ENCODE peak calls at places on chromosomes 7 and 10, in nine cellular contexts. One of them, this sample, is unnamed.

GRCh38 chr10:3531097-3531645 is 253.8 kb downstream of the KLF6 start:
- DNase-seq in midbrain: no peak
- DNase-seq in suprapubic skin: no peak
- DNase-seq in activated CD4-positive, alpha-beta T cell treated with anti-CD3 and anti-CD28 coated beads for 36 hours: no peak
- DNase-seq in non-pigmented ciliary epithelial cell: no peak
- DNase-seq in AG08395: no peak
- DNase-seq in mesothelial cell of epicardium: no peak
- DNase-seq in CD14-positive monocyte: no peak
- DNase-seq in right lobe of liver: no peak
- DNase-seq in this sample: no peak

GRCh38 chr10:11425288-11425595 is 186.2 kb downstream of the USP6NL start:
- DNase-seq in activated CD4-positive, alpha-beta T cell treated with anti-CD3 and anti-CD28 coated beads for 36 hours: no peak
- DNase-seq in suprapubic skin: peak
- DNase-seq in mesothelial cell of epicardium: no peak
- DNase-seq in midbrain: no peak
- DNase-seq in CD14-positive monocyte: no peak
- DNase-seq in right lobe of liver: no peak
- DNase-seq in AG08395: no peak
- DNase-seq in non-pigmented ciliary epithelial cell: peak
- DNase-seq in this sample: no peak

GRCh38 chr10:17200885-17201164 is 647 bp downstream of the TRDMT1 start:
- DNase-seq in mesothelial cell of epicardium: no peak
- DNase-seq in AG08395: peak
- DNase-seq in CD14-positive monocyte: peak
- DNase-seq in suprapubic skin: no peak
- DNase-seq in non-pigmented ciliary epithelial cell: no peak
- DNase-seq in midbrain: peak
- DNase-seq in right lobe of liver: no peak
- DNase-seq in activated CD4-positive, alpha-beta T cell treated with anti-CD3 and anti-CD28 coated beads for 36 hours: peak
- DNase-seq in this sample: no peak

GRCh38 chr10:118449521-118449920 is 107.4 kb upstream of the FAM204A start:
- DNase-seq in suprapubic skin: no peak
- DNase-seq in right lobe of liver: no peak
- DNase-seq in midbrain: no peak
- DNase-seq in non-pigmented ciliary epithelial cell: no peak
- DNase-seq in CD14-positive monocyte: no peak
- DNase-seq in mesothelial cell of epicardium: no peak
- DNase-seq in AG08395: no peak
- DNase-seq in activated CD4-positive, alpha-beta T cell treated with anti-CD3 and anti-CD28 coated beads for 36 hours: no peak
- DNase-seq in this sample: no peak

GRCh38 chr10:84540617-84541288 is 212.4 kb downstream of the CCSER2 start:
- DNase-seq in CD14-positive monocyte: peak
- DNase-seq in right lobe of liver: peak
- DNase-seq in activated CD4-positive, alpha-beta T cell treated with anti-CD3 and anti-CD28 coated beads for 36 hours: peak
- DNase-seq in AG08395: peak
- DNase-seq in midbrain: peak
- DNase-seq in suprapubic skin: peak
- DNase-seq in mesothelial cell of epicardium: peak
- DNase-seq in non-pigmented ciliary epithelial cell: no peak
- DNase-seq in this sample: peak

GRCh38 chr7:73526892-73527821 is 5.1 kb upstream of the BAZ1B start:
- DNase-seq in mesothelial cell of epicardium: no peak
- DNase-seq in non-pigmented ciliary epithelial cell: no peak
- DNase-seq in suprapubic skin: no peak
- DNase-seq in right lobe of liver: no peak
- DNase-seq in midbrain: no peak
- DNase-seq in AG08395: no peak
- DNase-seq in activated CD4-positive, alpha-beta T cell treated with anti-CD3 and anti-CD28 coated beads for 36 hours: peak
- DNase-seq in CD14-positive monocyte: no peak
- DNase-seq in this sample: no peak

GRCh38 chr10:95815133-95815532 is 59.2 kb downstream of the ENTPD1 start:
- DNase-seq in activated CD4-positive, alpha-beta T cell treated with anti-CD3 and anti-CD28 coated beads for 36 hours: no peak
- DNase-seq in midbrain: no peak
- DNase-seq in CD14-positive monocyte: no peak
- DNase-seq in AG08395: no peak
- DNase-seq in non-pigmented ciliary epithelial cell: no peak
- DNase-seq in mesothelial cell of epicardium: no peak
- DNase-seq in right lobe of liver: no peak
- DNase-seq in suprapubic skin: no peak
- DNase-seq in this sample: no peak

GRCh38 chr7:95157381-95157780 is 167.0 kb downstream of the PON1 start:
- DNase-seq in activated CD4-positive, alpha-beta T cell treated with anti-CD3 and anti-CD28 coated beads for 36 hours: no peak
- DNase-seq in midbrain: no peak
- DNase-seq in suprapubic skin: no peak
- DNase-seq in non-pigmented ciliary epithelial cell: no peak
- DNase-seq in right lobe of liver: no peak
- DNase-seq in CD14-positive monocyte: no peak
- DNase-seq in mesothelial cell of epicardium: no peak
- DNase-seq in AG08395: no peak
- DNase-seq in this sample: no peak

GRCh38 chr7:77395543-77395942 is 20.6 kb downstream of the GSAP start:
- DNase-seq in suprapubic skin: no peak
- DNase-seq in midbrain: no peak
- DNase-seq in AG08395: no peak
- DNase-seq in activated CD4-positive, alpha-beta T cell treated with anti-CD3 and anti-CD28 coated beads for 36 hours: no peak
- DNase-seq in CD14-positive monocyte: no peak
- DNase-seq in right lobe of liver: no peak
- DNase-seq in mesothelial cell of epicardium: no peak
- DNase-seq in non-pigmented ciliary epithelial cell: no peak
- DNase-seq in this sample: no peak

GRCh38 chr7:147279516-147279915 is 1162.9 kb downstream of the CNTNAP2 start:
- DNase-seq in activated CD4-positive, alpha-beta T cell treated with anti-CD3 and anti-CD28 coated beads for 36 hours: no peak
- DNase-seq in right lobe of liver: no peak
- DNase-seq in AG08395: no peak
- DNase-seq in CD14-positive monocyte: no peak
- DNase-seq in midbrain: no peak
- DNase-seq in mesothelial cell of epicardium: no peak
- DNase-seq in suprapubic skin: no peak
- DNase-seq in non-pigmented ciliary epithelial cell: no peak
- DNase-seq in this sample: no peak

GRCh38 chr10:116296358-116296757 is 23.4 kb upstream of the GFRA1 start:
- DNase-seq in midbrain: no peak
- DNase-seq in AG08395: no peak
- DNase-seq in right lobe of liver: no peak
- DNase-seq in non-pigmented ciliary epithelial cell: no peak
- DNase-seq in mesothelial cell of epicardium: no peak
- DNase-seq in activated CD4-positive, alpha-beta T cell treated with anti-CD3 and anti-CD28 coated beads for 36 hours: no peak
- DNase-seq in CD14-positive monocyte: no peak
- DNase-seq in suprapubic skin: no peak
- DNase-seq in this sample: no peak

GRCh38 chr7:151756076-151756731 is 120.7 kb downstream of the PRKAG2 start:
- DNase-seq in suprapubic skin: no peak
- DNase-seq in activated CD4-positive, alpha-beta T cell treated with anti-CD3 and anti-CD28 coated beads for 36 hours: peak
- DNase-seq in midbrain: no peak
- DNase-seq in mesothelial cell of epicardium: no peak
- DNase-seq in non-pigmented ciliary epithelial cell: no peak
- DNase-seq in CD14-positive monocyte: peak
- DNase-seq in AG08395: no peak
- DNase-seq in right lobe of liver: peak
- DNase-seq in this sample: no peak